ENCODE peak calls at places on chromosomes 2 and 18, in nine cellular contexts. Y, M, N, I, Z, V, E, L and S are unnamed samples. For H3K36me3, the result is how much of the 10 kb centered on the place peaks cover.

GRCh38 chr2:191691016-191691725 is 13.2 kb downstream of the NABP1 start:
- DNase-seq in Y (no peak), M (peak), N (no peak), I (peak), Z (peak), V (peak), E (no peak), L (peak), S (peak)

GRCh38 chr2:235453605-235454151 is 40.2 kb upstream of the AGAP1 start:
- DNase-seq in Y (no peak), M (no peak), N (no peak), I (no peak), Z (no peak), V (no peak), E (no peak), L (no peak), S (no peak)

GRCh38 chr2:173415663-173416469 is 61.2 kb downstream of the CDCA7 start:
- DNase-seq in Y (no peak), M (no peak), N (no peak), I (no peak), Z (no peak), V (peak), E (no peak), L (peak), S (no peak)

GRCh38 chr2:220662415-220662814 is 909.7 kb downstream of the EPHA4 start:
- DNase-seq in Y (no peak), M (no peak), N (no peak), I (no peak), Z (no peak), V (no peak), E (no peak), L (no peak), S (peak)

GRCh38 chr18:50444539-50444938 is 69.7 kb downstream of the SKA1 start:
- DNase-seq in Y (no peak), M (no peak), N (no peak), I (no peak), Z (no peak), V (no peak), E (no peak), L (no peak), S (no peak)

GRCh38 chr2:26139269-26140183 is 33.4 kb upstream of the GAREM2 start:
- DNase-seq in Y (no peak), M (peak), N (no peak), I (no peak), Z (no peak), V (no peak), E (no peak), L (no peak), S (peak)

GRCh38 chr2:46696966-46697829 is 217.8 kb downstream of the TMEM247 start:
- DNase-seq in Y (no peak), M (no peak), N (no peak), I (no peak), Z (no peak), V (no peak), E (no peak), L (no peak), S (no peak)

GRCh38 chr18:3323900-3324299 is 62.0 kb downstream of the MYL12B start:
- DNase-seq in Y (no peak), M (no peak), N (no peak), I (no peak), Z (no peak), V (no peak), E (no peak), L (no peak), S (no peak)

GRCh38 chr2:180573951-180574350 is 406.5 kb upstream of the UBE2E3 start:
- DNase-seq in Y (no peak), M (no peak), N (no peak), I (no peak), Z (peak), V (no peak), E (no peak), L (no peak), S (no peak)

GRCh38 chr2:67797801-67798535 is 264.8 kb downstream of the C1D start:
- DNase-seq in Y (no peak), M (no peak), N (no peak), I (no peak), Z (peak), V (no peak), E (no peak), L (peak), S (no peak)

GRCh38 chr2:174693344-174693743 is 70.9 kb downstream of the CHRNA1 start:
- DNase-seq in Y (no peak), M (no peak), N (no peak), I (no peak), Z (no peak), V (peak), E (no peak), L (peak), S (no peak)

GRCh38 chr2:148813603-148814065 is 61.4 kb upstream of the KIF5C start:
- DNase-seq in Y (no peak), M (peak), N (no peak), I (no peak), Z (no peak), V (peak), E (no peak), L (peak), S (peak)

GRCh38 chr2:218244665-218245064 is 16.1 kb upstream of the GPBAR1 start:
- DNase-seq in Y (no peak), M (no peak), N (no peak), I (no peak), Z (no peak), V (no peak), E (no peak), L (no peak), S (no peak)
- H3K36me3 ChIP-seq in Y (half or more), M (under half), N (half or more), I (half or more), Z (half or more), V (half or more), E (half or more), L (under half), S (under half)

GRCh38 chr2:218745160-218745558 is 34.5 kb downstream of the TTLL4 start:
- DNase-seq in Y (no peak), M (no peak), N (no peak), I (no peak), Z (no peak), V (no peak), E (no peak), L (no peak), S (no peak)
- H3K36me3 ChIP-seq in Y (half or more), M (under half), N (half or more), I (under half), Z (under half), V (under half), E (under half), L (under half), S (under half)

DNA sequence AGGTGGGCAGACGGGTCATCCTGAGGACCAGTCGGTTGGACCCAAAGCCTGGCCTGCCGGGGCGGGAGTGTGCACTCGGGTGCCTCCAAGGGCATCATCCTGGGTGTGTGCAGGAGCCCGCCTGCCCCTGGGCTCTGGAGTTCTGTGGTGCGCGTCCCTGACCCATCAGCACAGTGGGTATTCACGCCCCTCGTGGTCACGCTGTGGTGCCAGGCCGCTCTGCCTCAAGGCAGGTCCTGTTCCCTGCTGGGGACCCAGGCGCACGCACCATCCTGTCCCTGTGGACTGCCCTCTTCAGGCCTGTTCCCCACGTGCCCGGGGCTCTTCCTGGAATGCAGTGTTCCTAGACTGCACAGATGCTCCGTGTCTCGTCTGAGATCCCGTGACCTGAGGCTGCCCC is 14.3 kb upstream of the D2HGDH start:
- DNase-seq in Y (no peak), M (no peak), N (no peak), I (no peak), Z (no peak), V (no peak), E (no peak), L (no peak), S (no peak)
- H3K36me3 ChIP-seq in Y (half or more), M (under half), N (half or more), I (under half), Z (under half), V (under half), E (half or more), L (under half), S (under half)

DNA sequence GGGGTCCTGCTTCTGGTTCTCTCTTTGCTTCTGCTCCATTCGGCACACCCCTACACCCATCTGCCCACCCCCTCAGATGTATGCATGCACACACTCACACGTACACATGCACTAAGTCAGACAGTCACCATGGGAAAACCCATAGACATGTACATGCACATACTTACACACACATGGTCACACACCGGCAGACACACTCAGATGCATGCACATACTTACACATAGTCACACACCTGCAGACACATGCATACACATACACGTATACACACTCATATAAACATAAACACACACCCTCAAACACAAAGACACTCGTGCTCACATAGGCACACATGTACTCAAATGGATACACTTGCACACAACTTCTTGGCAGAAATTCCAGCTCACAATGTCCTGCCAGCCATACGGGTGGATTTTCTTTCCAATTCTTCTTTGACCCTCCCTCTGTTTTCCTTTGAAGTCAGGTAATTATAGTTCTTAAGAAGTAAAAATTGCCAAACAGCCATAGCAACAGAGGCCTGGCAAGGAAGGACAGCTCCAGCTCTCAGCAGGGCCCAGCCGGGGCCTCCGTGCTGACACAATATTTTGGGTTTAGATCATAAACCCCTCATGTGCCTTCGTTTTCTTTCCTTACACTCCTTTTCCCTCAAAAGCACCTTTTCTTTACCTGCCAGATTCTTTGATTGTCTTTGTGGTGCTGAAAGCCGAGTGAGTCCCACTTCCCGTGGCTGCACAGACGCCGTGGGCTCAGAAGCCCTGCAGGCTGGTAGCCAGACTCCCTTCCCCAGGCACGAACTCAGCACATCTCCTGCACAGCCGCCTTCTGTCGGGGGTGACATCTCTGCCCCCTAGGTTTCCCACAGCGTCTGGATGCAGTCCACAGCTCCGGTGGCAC is 195.7 kb downstream of the ARL4C start:
- DNase-seq in Y (no peak), M (no peak), N (no peak), I (no peak), Z (no peak), V (no peak), E (no peak), L (no peak), S (no peak)
- H3K36me3 ChIP-seq in Y (under half), M (under half), N (under half), I (under half), Z (under half), V (under half), E (under half), L (under half), S (under half)